ENCODE peak calls at places on chromosomes 1 and 21, in four cellular contexts. D, U, T and X are unnamed samples.
A peak's percentile ranks its signal among the peaks of the same experiment; 100 is the strongest.

GRCh38 chr1:9699361-9699760 is 47.8 kb downstream of the PIK3CD start:
- DNase-seq in D (no peak), U (no peak), T (no peak), X (no peak)

GRCh38 chr1:238177960-238178359 is 287.2 kb upstream of the ZP4 start:
- DNase-seq in D (no peak), U (no peak), T (no peak), X (peak; percentile 40)

GRCh38 chr1:9787702-9788101 is 36.1 kb downstream of the CLSTN1 start:
- DNase-seq in D (no peak), U (no peak), T (peak; percentile 70), X (no peak)

GRCh38 chr1:240004086-240004749 is 87.5 kb upstream of the FMN2 start:
- DNase-seq in D (peak; percentile 57), U (no peak), T (no peak), X (peak; percentile 63)

GRCh38 chr1:180157108-180157507 is 2.4 kb downstream of the QSOX1 start:
- DNase-seq in D (no peak), U (no peak), T (no peak), X (no peak)

GRCh38 chr1:152344463-152344862 is 15.3 kb downstream of the FLG2 start:
- DNase-seq in D (no peak), U (no peak), T (no peak), X (no peak)

GRCh38 chr1:100265931-100266830 is at the start of gene RTCA:
- DNase-seq in D (peak; percentile 95), U (peak; percentile 90), T (peak; percentile 74), X (peak; percentile 99)

GRCh38 chr1:56291374-56291841 is 288.0 kb downstream of the PLPP3 start:
- DNase-seq in D (no peak), U (no peak), T (no peak), X (peak; percentile 56)

GRCh38 chr1:214255509-214255908 is 25.4 kb upstream of the SMYD2 start:
- DNase-seq in D (no peak), U (no peak), T (no peak), X (no peak)

GRCh38 chr21:45308211-45309068 is 20.7 kb upstream of the POFUT2 start:
- DNase-seq in D (no peak), U (peak; percentile 87), T (no peak), X (no peak)

GRCh38 chr1:185044981-185045792 is at the start of gene RNF2:
- DNase-seq in D (peak; percentile 94), U (peak; percentile 65), T (peak; percentile 13), X (peak; percentile 90)

GRCh38 chr21:14863745-14864210 is 201.0 kb downstream of the NRIP1 start:
- DNase-seq in D (no peak), U (peak; percentile 82), T (no peak), X (no peak)

GRCh38 chr1:205458777-205459566 is 3.1 kb upstream of the BLACAT1 start:
- DNase-seq in D (peak; percentile 60), U (peak; percentile 34), T (no peak), X (peak; percentile 85)

GRCh38 chr1:75124510-75124909 is 9.7 kb upstream of the LHX8 start:
- DNase-seq in D (no peak), U (peak; percentile 6), T (no peak), X (peak; percentile 64)

GRCh38 chr1:52674497-52675384 is 23.4 kb downstream of the COA7 start:
- DNase-seq in D (peak; percentile 75), U (no peak), T (no peak), X (peak; percentile 40)

GRCh38 chr1:165225650-165226049 is 130.9 kb downstream of the LMX1A start:
- DNase-seq in D (no peak), U (no peak), T (no peak), X (no peak)

GRCh38 chr1:6914646-6915178 is 129.5 kb downstream of the CAMTA1 start:
- DNase-seq in D (no peak), U (no peak), T (no peak), X (no peak)

GRCh38 chr1:206590025-206590834 is 22.0 kb downstream of the EIF2D start:
- DNase-seq in D (peak; percentile 53), U (no peak), T (no peak), X (peak; percentile 58)

GRCh38 chr1:26317612-26318337 is at the start of gene CD52:
- DNase-seq in D (peak; percentile 90), U (no peak), T (peak; percentile 65), X (peak; percentile 71)

GRCh38 chr1:237358555-237358954 is 316.6 kb downstream of the RYR2 start:
- DNase-seq in D (no peak), U (no peak), T (no peak), X (no peak)

GRCh38 chr21:36203603-36203889 is 46.9 kb downstream of the DOP1B start:
- DNase-seq in D (no peak), U (peak; percentile 34), T (peak; percentile 16), X (no peak)

GRCh38 chr1:162210171-162210570 is 140.7 kb downstream of the NOS1AP start:
- DNase-seq in D (no peak), U (no peak), T (no peak), X (no peak)

GRCh38 chr1:192183788-192184187 is 25.5 kb downstream of the RGS18 start:
- DNase-seq in D (no peak), U (no peak), T (no peak), X (no peak)

GRCh38 chr1:18461656-18462055 is 19.1 kb upstream of the KLHDC7A start:
- DNase-seq in D (no peak), U (no peak), T (no peak), X (no peak)

GRCh38 chr1:192506741-192507155 is 68.8 kb upstream of the RGS1 start:
- DNase-seq in D (no peak), U (peak; percentile 33), T (peak; percentile 66), X (peak; percentile 56)

GRCh38 chr1:200366577-200367253 is 43.1 kb downstream of the ZNF281 start:
- DNase-seq in D (no peak), U (no peak), T (no peak), X (no peak)

GRCh38 chr1:39668894-39669293 is 3.0 kb downstream of the NT5C1A start:
- DNase-seq in D (no peak), U (no peak), T (no peak), X (no peak)

GRCh38 chr1:56645663-56646330 is 683 bp downstream of the PRKAA2 start:
- DNase-seq in D (no peak), U (peak; percentile 21), T (no peak), X (peak; percentile 57)

GRCh38 chr1:1020415-1021009 is 592 bp downstream of the AGRN start:
- DNase-seq in D (peak; percentile 79), U (no peak), T (no peak), X (peak; percentile 28)

GRCh38 chr1:27307851-27308598 is 13.9 kb upstream of the TMEM222 start:
- DNase-seq in D (no peak), U (no peak), T (no peak), X (peak; percentile 45)

GRCh38 chr1:45972621-45973020 is 159.8 kb downstream of the PIK3R3 start:
- DNase-seq in D (no peak), U (no peak), T (no peak), X (no peak)

GRCh38 chr21:42627527-42628289 is 25.7 kb upstream of the PDE9A start:
- DNase-seq in D (no peak), U (no peak), T (no peak), X (no peak)

GRCh38 chr1:24108334-24109165 is 3.4 kb downstream of the MYOM3 start:
- DNase-seq in D (peak; percentile 49), U (peak; percentile 75), T (no peak), X (no peak)

GRCh38 chr21:26958792-26959191 is 8.1 kb downstream of the ADAMTS5 start:
- DNase-seq in D (no peak), U (no peak), T (no peak), X (no peak)

GRCh38 chr1:207063014-207063413 is 9.9 kb downstream of the PFKFB2 start:
- DNase-seq in D (no peak), U (no peak), T (no peak), X (no peak)

GRCh38 chr1:211259596-211260126 is 495 bp downstream of the RCOR3 start:
- DNase-seq in D (peak; percentile 80), U (peak; percentile 24), T (no peak), X (peak; percentile 55)

GRCh38 chr1:151790940-151791651 is 796 bp upstream of the TDRKH start:
- DNase-seq in D (peak; percentile 71), U (peak; percentile 11), T (no peak), X (peak; percentile 44)

GRCh38 chr1:8408151-8408839 is 90.4 kb downstream of the SLC45A1 start:
- DNase-seq in D (no peak), U (no peak), T (no peak), X (peak; percentile 53)
- TF ChIP-seq REST in D (no peak), U (no peak), T (no peak), X (no peak)

DNA sequence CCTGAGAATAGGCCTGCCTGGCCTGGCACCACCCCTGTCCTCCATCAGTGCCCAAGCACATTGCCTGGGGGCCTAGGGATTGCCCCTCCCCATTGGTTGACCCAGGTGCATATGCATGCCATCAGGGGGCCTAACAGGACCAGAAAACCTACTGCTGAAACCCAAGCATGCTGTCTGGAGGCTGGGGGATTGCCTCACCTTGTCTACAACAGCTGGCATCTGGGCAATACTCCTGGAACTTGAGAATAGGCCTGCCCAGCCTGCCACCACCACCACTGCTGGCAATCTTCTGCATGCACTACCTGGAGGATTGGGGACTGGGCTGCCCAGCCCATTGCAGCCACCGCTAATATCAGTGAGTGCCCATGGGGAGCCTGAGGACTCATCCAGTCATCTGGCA is 56.1 kb upstream of the BCL10 start:
- DNase-seq in D (no peak), U (no peak), T (no peak), X (no peak)
- TF ChIP-seq CREB1 in D (no peak), U (no peak), T (no peak), X (no peak)

DNA sequence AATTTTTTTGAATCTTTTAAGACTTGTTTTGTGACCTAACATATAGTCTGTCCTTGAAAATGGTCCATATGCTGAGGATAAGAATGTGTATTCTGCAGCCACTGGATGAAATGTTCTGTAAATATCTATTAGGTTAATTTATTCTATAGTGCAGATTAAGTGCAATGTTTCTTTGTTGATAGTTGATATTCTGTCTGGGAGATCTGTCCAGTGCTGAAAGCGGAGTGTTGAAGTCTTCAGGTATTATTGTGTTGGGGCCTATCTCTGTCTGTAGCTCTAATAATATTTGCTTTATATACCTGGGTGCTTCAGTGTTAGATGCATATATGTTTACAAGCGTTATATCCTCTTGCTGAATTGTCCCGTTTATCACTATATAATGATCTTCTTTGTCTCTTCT is 7.7 kb upstream of the KLHL12 start:
- DNase-seq in D (no peak), U (no peak), T (no peak), X (no peak)
- TF ChIP-seq REST in D (no peak), U (no peak), T (peak; percentile 49), X (peak; percentile 41)

DNA sequence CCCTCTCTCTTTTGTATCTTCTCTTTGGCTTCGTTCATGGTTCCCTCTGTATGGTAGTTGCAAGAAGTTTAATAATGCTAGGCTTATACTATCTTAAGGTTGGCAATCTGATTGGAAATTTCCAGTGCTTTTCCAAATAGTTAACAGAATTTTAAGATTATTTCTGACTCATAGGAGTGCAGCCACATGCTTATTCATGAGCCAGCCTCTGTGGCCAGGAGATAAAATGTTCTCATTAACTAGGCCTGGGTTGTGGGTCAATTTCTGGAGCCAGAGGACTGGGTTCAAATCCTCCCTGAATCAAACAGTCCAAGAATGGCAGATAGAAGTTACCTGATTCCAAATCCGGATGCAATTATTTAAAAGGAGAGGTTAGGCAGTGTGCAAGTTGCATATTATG is 103.1 kb downstream of the ATP6V1G3 start:
- DNase-seq in D (no peak), U (no peak), T (no peak), X (no peak)
- TF ChIP-seq CREB1 in D (no peak), U (no peak), T (no peak), X (no peak)